ENCODE peak calls at places on chromosome 1, in four cellular contexts. X is cardiac fibroblast, A is GM19239, Z is Calu3. H is an unnamed sample.

GRCh38 chr1:205229399-205229861 is 1.7 kb downstream of the TMCC2 start:
- DNase-seq in Z (peak; percentile 68), X (peak; percentile 54), A (peak; percentile 64), H (peak; percentile 59)

GRCh38 chr1:33930346-33931114 is 66.7 kb downstream of the HMGB4 start:
- DNase-seq in Z (no peak), A (no peak), X (no peak), H (no peak)

GRCh38 chr1:171664976-171665375 is 12.5 kb upstream of the MYOC start:
- DNase-seq in X (no peak), Z (no peak), A (no peak), H (peak; percentile 24)

GRCh38 chr1:44660176-44660575 is 14.1 kb downstream of the TMEM53 start:
- DNase-seq in X (peak; percentile 56), Z (peak; percentile 40), A (no peak), H (no peak)

GRCh38 chr1:172917972-172918371 is 132.8 kb downstream of the TNFSF18 start:
- DNase-seq in X (peak; percentile 93), Z (peak; percentile 56), A (no peak), H (peak; percentile 96)

GRCh38 chr1:208600456-208600855 is 356.3 kb upstream of the PLXNA2 start:
- DNase-seq in X (no peak), A (no peak), Z (no peak), H (no peak)

GRCh38 chr1:21865943-21866628 is 54.0 kb downstream of the LDLRAD2 start:
- DNase-seq in A (peak; percentile 81), Z (no peak), X (no peak), H (no peak)

GRCh38 chr1:183114441-183114840 is 71.6 kb upstream of the LAMC2 start:
- DNase-seq in Z (no peak), A (no peak), X (no peak), H (no peak)

GRCh38 chr1:246198141-246198820 is 308.8 kb downstream of the SMYD3 start:
- DNase-seq in X (no peak), A (no peak), Z (no peak), H (no peak)

GRCh38 chr1:207903767-207904166 is 7.2 kb downstream of the CD34 start:
- DNase-seq in A (no peak), Z (no peak), X (peak; percentile 17), H (no peak)

GRCh38 chr1:16048573-16049189 is 5.1 kb downstream of the CLCNKB start:
- DNase-seq in A (no peak), Z (peak; percentile 44), X (peak; percentile 57), H (peak; percentile 16)

H was measured in fibroblast of the aortic adventitia.